ENCODE peak calls at places on chromosomes 6 and 20, in four cellular contexts. D is IMR-90, C is A549, Y is K562. W is an unnamed sample.

GRCh38 chr6:85673198-85674139 is 30.8 kb upstream of the SYNCRIP start:
- DNase-seq in D (no peak), C (no peak), Y (no peak), W (no peak)

GRCh38 chr20:58714340-58714922 is 21.8 kb downstream of the NPEPL1 start:
- DNase-seq in D (no peak), C (no peak), Y (no peak), W (no peak)

GRCh38 chr20:41632896-41633295 is 14.7 kb upstream of the CHD6 start:
- DNase-seq in D (peak; percentile 52), C (no peak), Y (no peak), W (no peak)

GRCh38 chr6:124798942-124799496 is 163.2 kb upstream of the RNF217 start:
- DNase-seq in D (no peak), C (no peak), Y (no peak), W (no peak)

GRCh38 chr6:127199470-127199869 is 67.2 kb upstream of the RNF146 start:
- DNase-seq in D (no peak), C (no peak), Y (no peak), W (no peak)

GRCh38 chr6:135722182-135722581 is 129.3 kb upstream of the PDE7B start:
- DNase-seq in D (peak; percentile 45), C (peak; percentile 67), Y (no peak), W (no peak)

GRCh38 chr6:140082867-140083297 is 708.4 kb upstream of the CITED2 start:
- DNase-seq in D (peak; percentile 60), C (no peak), Y (no peak), W (no peak)

GRCh38 chr6:296151-297122 is 4.2 kb downstream of the DUSP22 start:
- DNase-seq in D (no peak), C (no peak), Y (no peak), W (no peak)

GRCh38 chr6:63936399-63936798 is 300.8 kb downstream of the PHF3 start:
- DNase-seq in D (no peak), C (no peak), Y (no peak), W (no peak)

GRCh38 chr20:43752561-43753301 is 25.9 kb upstream of the GTSF1L start:
- DNase-seq in D (peak; percentile 90), C (no peak), Y (no peak), W (no peak)

GRCh38 chr6:20192625-20193024 is 19.6 kb downstream of the MBOAT1 start:
- DNase-seq in D (no peak), C (no peak), Y (no peak), W (no peak)

GRCh38 chr20:43736588-43737091 is 9.8 kb upstream of the GTSF1L start:
- DNase-seq in D (peak; percentile 10), C (no peak), Y (peak; percentile 54), W (no peak)

GRCh38 chr6:104638841-104639290 is 220.9 kb downstream of the HACE1 start:
- DNase-seq in D (no peak), C (no peak), Y (no peak), W (no peak)

GRCh38 chr6:24982231-24982630 is 46.5 kb upstream of the RIPOR2 start:
- DNase-seq in D (peak; percentile 54), C (no peak), Y (no peak), W (no peak)

GRCh38 chr6:37776546-37776945 is 43.0 kb upstream of the ZFAND3 start:
- DNase-seq in D (no peak), C (no peak), Y (no peak), W (no peak)

GRCh38 chr6:137717074-137718073 is 149.7 kb upstream of the TNFAIP3 start:
- DNase-seq in D (no peak), C (no peak), Y (no peak), W (no peak)

GRCh38 chr6:107185570-107185969 is 70.3 kb upstream of the BEND3 start:
- DNase-seq in D (peak; percentile 11), C (peak; percentile 21), Y (no peak), W (no peak)

GRCh38 chr20:7180261-7181045 is 413.0 kb downstream of the BMP2 start:
- DNase-seq in D (no peak), C (no peak), Y (no peak), W (no peak)

GRCh38 chr6:163170294-163170883 is 244.1 kb upstream of the QKI start:
- DNase-seq in D (no peak), C (peak; percentile 36), Y (peak; percentile 84), W (no peak)

GRCh38 chr6:2498224-2498623 is 252.5 kb downstream of the MYLK4 start:
- DNase-seq in D (no peak), C (no peak), Y (no peak), W (no peak)

GRCh38 chr6:24951831-24952299 is 16.1 kb upstream of the RIPOR2 start:
- DNase-seq in D (no peak), C (no peak), Y (no peak), W (no peak)

GRCh38 chr6:37936909-37937308 is 117.4 kb downstream of the ZFAND3 start:
- DNase-seq in D (no peak), C (no peak), Y (no peak), W (no peak)

GRCh38 chr20:41482647-41483552 is 116.3 kb upstream of the EMILIN3 start:
- DNase-seq in D (peak; percentile 93), C (peak; percentile 48), Y (no peak), W (no peak)

GRCh38 chr20:6480328-6481030 is 287.0 kb upstream of the BMP2 start:
- DNase-seq in D (no peak), C (no peak), Y (no peak), W (no peak)

GRCh38 chr6:15894973-15895858 is 232.4 kb upstream of the DTNBP1 start:
- DNase-seq in D (no peak), C (no peak), Y (no peak), W (no peak)

GRCh38 chr6:139240161-139241010 is 51.4 kb downstream of the TXLNB start:
- DNase-seq in D (peak; percentile 96), C (no peak), Y (no peak), W (no peak)

GRCh38 chr20:46563848-46564197 is 13.4 kb upstream of the OCSTAMP start:
- DNase-seq in D (no peak), C (no peak), Y (no peak), W (no peak)

GRCh38 chr6:109118337-109118736 is 23.0 kb downstream of the CEP57L1 start:
- DNase-seq in D (no peak), C (no peak), Y (no peak), W (no peak)

GRCh38 chr6:136405410-136406029 is 115.9 kb upstream of the BCLAF1 start:
- DNase-seq in D (no peak), C (no peak), Y (no peak), W (no peak)

GRCh38 chr6:21869085-21869771 is 275.7 kb downstream of the SOX4 start:
- DNase-seq in D (no peak), C (no peak), Y (no peak), W (no peak)

GRCh38 chr6:123668965-123669591 is 32.3 kb upstream of the TRDN start:
- DNase-seq in D (no peak), C (no peak), Y (no peak), W (no peak)

GRCh38 chr6:12331951-12332749 is 42.0 kb downstream of the EDN1 start:
- DNase-seq in D (peak; percentile 58), C (peak; percentile 99), Y (no peak), W (no peak)

GRCh38 chr20:5630071-5630470 is 120.1 kb upstream of the SHLD1 start:
- DNase-seq in D (no peak), C (no peak), Y (no peak), W (no peak)

GRCh38 chr6:148761532-148761951 is 14.7 kb downstream of the UST start:
- DNase-seq in D (peak; percentile 22), C (no peak), Y (no peak), W (no peak)

GRCh38 chr6:148760568-148761531 is 14.0 kb downstream of the UST start:
- DNase-seq in D (peak; percentile 92), C (no peak), Y (no peak), W (no peak)

GRCh38 chr6:148760143-148760505 is 13.3 kb downstream of the UST start:
- DNase-seq in D (no peak), C (no peak), Y (no peak), W (no peak)

GRCh38 chr6:148758492-148758891 is 11.7 kb downstream of the UST start:
- DNase-seq in D (no peak), C (no peak), Y (no peak), W (no peak)

GRCh38 chr6:148757944-148758343 is 11.1 kb downstream of the UST start:
- DNase-seq in D (no peak), C (no peak), Y (no peak), W (no peak)
- H3K4me2 ChIP-seq in D (no peak overlapping the region), C (no peak overlapping the region), Y (no peak overlapping the region), W (no peak overlapping the region)

DNA sequence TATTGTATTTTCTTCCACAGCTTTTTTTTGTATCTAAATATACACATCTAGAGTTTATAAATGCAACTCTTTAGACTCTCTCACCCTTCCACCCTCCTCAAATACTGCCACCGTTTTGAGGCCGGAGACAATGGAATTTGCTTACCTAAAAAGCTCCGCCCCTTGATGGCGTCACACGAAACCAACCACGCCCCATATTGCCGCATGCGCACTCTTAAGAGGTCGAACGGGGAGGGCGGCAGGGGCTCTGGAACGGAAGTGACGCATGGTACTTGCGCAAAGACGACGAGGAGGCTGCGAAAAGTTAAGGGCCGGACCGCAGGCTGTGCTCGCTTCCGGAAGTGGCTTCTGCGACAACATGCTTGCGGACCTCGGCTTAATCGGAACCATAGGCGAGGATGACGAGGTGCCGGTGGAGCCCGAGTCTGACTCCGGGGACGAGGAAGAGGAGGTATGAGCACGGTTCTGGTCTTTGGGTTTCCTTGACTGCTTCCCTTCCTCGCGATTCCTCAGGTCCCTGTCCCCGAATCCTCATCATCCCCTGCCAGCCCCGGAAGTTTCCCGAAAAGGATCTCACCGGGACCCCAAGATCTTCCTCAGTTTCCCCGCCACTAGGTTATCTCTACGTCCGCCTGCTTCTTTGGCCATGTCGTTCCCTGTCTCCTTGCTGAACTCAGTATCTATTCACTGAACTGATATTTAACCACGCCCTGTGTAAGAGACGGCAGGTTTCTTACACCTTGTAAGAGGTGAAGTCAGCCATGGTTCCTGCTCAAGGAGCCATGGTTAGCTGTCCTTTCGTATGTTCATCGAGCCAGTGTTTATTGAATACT is at the start of gene DDX27:
- DNase-seq in D (peak; percentile 99), C (peak; percentile 99), Y (peak; percentile 94), W (peak; percentile 98)
- TF ChIP-seq POLR2A in D (peak; percentile 86), C (peak; percentile 95), Y (peak; percentile 93), W (peak; percentile 88)

GRCh38 chr6:125954735-125955410 is 1.7 kb upstream of the HINT3 start:
- DNase-seq in D (no peak), C (no peak), Y (no peak), W (no peak)

GRCh38 chr6:125950293-125950692 is 6.3 kb upstream of the HINT3 start:
- DNase-seq in D (peak; percentile 84), C (peak; percentile 85), Y (peak; percentile 43), W (no peak)

GRCh38 chr6:125953502-125953875 is 3.1 kb upstream of the HINT3 start:
- DNase-seq in D (no peak), C (no peak), Y (no peak), W (no peak)

GRCh38 chr6:125951323-125951722 is 5.2 kb upstream of the HINT3 start:
- DNase-seq in D (no peak), C (no peak), Y (no peak), W (no peak)

GRCh38 chr6:125952764-125953501 is 3.6 kb upstream of the HINT3 start:
- DNase-seq in D (peak; percentile 53), C (peak; percentile 78), Y (no peak), W (no peak)
- TF ChIP-seq CEBPB in D (no peak), C (no peak), Y (no peak), W (no peak)

GRCh38 chr6:18477301-18477941 is 90.3 kb downstream of the RNF144B start:
- DNase-seq in D (peak; percentile 21), C (no peak), Y (no peak), W (no peak)
- H3K4me2 ChIP-seq in D (no peak overlapping the region), C (no peak overlapping the region), Y (no peak overlapping the region), W (no peak overlapping the region)